ENCODE peak calls at places on chromosomes 6 and 20, in five cellular contexts. F, D, V, U and O are unnamed samples.
A peak's percentile ranks its signal among the peaks of the same experiment; 100 is the strongest.

GRCh38 chr6:9745476-9745875 is 669.4 kb downstream of the TFAP2A start:
- DNase-seq in F (no peak), D (no peak), V (no peak), U (no peak), O (no peak)

GRCh38 chr20:44532248-44532980 is 10.5 kb upstream of the SERINC3 start:
- DNase-seq in F (no peak), D (no peak), V (no peak), U (no peak), O (peak; percentile 25)

GRCh38 chr6:126176266-126176665 is 163.6 kb upstream of the CENPW start:
- DNase-seq in F (no peak), D (peak; percentile 50), V (no peak), U (no peak), O (peak; percentile 46)

GRCh38 chr6:170203212-170203611 is 87.7 kb downstream of the DLL1 start:
- DNase-seq in F (no peak), D (no peak), V (no peak), U (no peak), O (no peak)

GRCh38 chr6:143559101-143559500 is 47.6 kb upstream of the FUCA2 start:
- DNase-seq in F (no peak), D (no peak), V (no peak), U (no peak), O (no peak)

GRCh38 chr6:142381845-142382378 is 80.1 kb downstream of the ADGRG6 start:
- DNase-seq in F (no peak), D (no peak), V (no peak), U (no peak), O (no peak)

GRCh38 chr6:129489215-129489765 is 220.7 kb downstream of the ARHGAP18 start:
- DNase-seq in F (no peak), D (peak; percentile 9), V (peak; percentile 48), U (no peak), O (no peak)

GRCh38 chr6:131101911-131102680 is 33.2 kb upstream of the AKAP7 start:
- DNase-seq in F (no peak), D (no peak), V (no peak), U (no peak), O (peak; percentile 70)

GRCh38 chr6:9933674-9934073 is 481.2 kb downstream of the TFAP2A start:
- DNase-seq in F (no peak), D (no peak), V (no peak), U (no peak), O (peak; percentile 60)

GRCh38 chr6:52389626-52390360 is 27.8 kb downstream of the PAQR8 start:
- DNase-seq in F (peak; percentile 56), D (peak; percentile 15), V (peak; percentile 56), U (peak; percentile 59), O (peak; percentile 91)

GRCh38 chr20:52943185-52943841 is 28.8 kb upstream of the TSHZ2 start:
- DNase-seq in F (no peak), D (peak; percentile 88), V (no peak), U (no peak), O (peak; percentile 12)

GRCh38 chr6:1849686-1850580 is 240.2 kb downstream of the FOXC1 start:
- DNase-seq in F (no peak), D (no peak), V (no peak), U (no peak), O (no peak)

GRCh38 chr6:170433163-170434095 is 119.7 kb downstream of the PSMB1 start:
- DNase-seq in F (no peak), D (no peak), V (no peak), U (no peak), O (no peak)

GRCh38 chr6:96212076-96212475 is 196.3 kb downstream of the FUT9 start:
- DNase-seq in F (no peak), D (no peak), V (no peak), U (no peak), O (no peak)

GRCh38 chr20:16821211-16822089 is 73.3 kb downstream of the OTOR start:
- DNase-seq in F (no peak), D (peak; percentile 48), V (no peak), U (peak; percentile 49), O (peak; percentile 69)

GRCh38 chr6:122995930-122996796 is at the start of gene CLVS2:
- DNase-seq in F (peak; percentile 44), D (peak; percentile 20), V (no peak), U (no peak), O (no peak)

GRCh38 chr6:83609248-83609647 is 96.9 kb downstream of the PRSS35 start:
- DNase-seq in F (no peak), D (no peak), V (no peak), U (no peak), O (no peak)

GRCh38 chr6:157724960-157725741 is 97.9 kb upstream of the SNX9 start:
- DNase-seq in F (no peak), D (no peak), V (no peak), U (no peak), O (no peak)

GRCh38 chr6:16137451-16137801 is 8.5 kb downstream of the MYLIP start:
- DNase-seq in F (no peak), D (no peak), V (no peak), U (no peak), O (no peak)

GRCh38 chr20:9068232-9068781 is 580 bp upstream of the PLCB4 start:
- DNase-seq in F (peak; percentile 56), D (no peak), V (no peak), U (no peak), O (peak; percentile 69)

GRCh38 chr6:20909621-20910020 is 375.4 kb downstream of the CDKAL1 start:
- DNase-seq in F (no peak), D (no peak), V (no peak), U (no peak), O (no peak)

GRCh38 chr6:54873589-54873988 is 27.0 kb downstream of the FAM83B start:
- DNase-seq in F (no peak), D (no peak), V (no peak), U (no peak), O (peak; percentile 17)

GRCh38 chr20:52410746-52411317 is 219.3 kb upstream of the ZFP64 start:
- DNase-seq in F (no peak), D (no peak), V (no peak), U (no peak), O (no peak)

GRCh38 chr6:1244941-1245340 is 67.0 kb upstream of the FOXQ1 start:
- DNase-seq in F (no peak), D (no peak), V (no peak), U (no peak), O (no peak)

GRCh38 chr6:112971651-112972050 is 624.5 kb downstream of the RFPL4B start:
- DNase-seq in F (no peak), D (no peak), V (no peak), U (no peak), O (no peak)

GRCh38 chr20:33908351-33908750 is 85.4 kb upstream of the RALY start:
- DNase-seq in F (no peak), D (no peak), V (no peak), U (no peak), O (no peak)

GRCh38 chr20:48786916-48787676 is 40.7 kb downstream of the PREX1 start:
- DNase-seq in F (no peak), D (no peak), V (no peak), U (no peak), O (no peak)

GRCh38 chr6:136766274-136766673 is 26.0 kb downstream of the MAP3K5 start:
- DNase-seq in F (no peak), D (no peak), V (no peak), U (no peak), O (no peak)
- H3K4me1 ChIP-seq in F (peaks cover 26% of the 10 kb centered on the region), D (peaks cover 10% of the 10 kb centered on the region), V (peaks cover 18% of the 10 kb centered on the region), U (peaks cover 61% of the 10 kb centered on the region), O (no peaks in the 10 kb centered on the region)

GRCh38 chr6:159074120-159074684 is 29.4 kb upstream of the TAGAP start:
- DNase-seq in F (no peak), D (peak; percentile 58), V (no peak), U (no peak), O (peak; percentile 6)
- H3K4me3 ChIP-seq in F (no peak overlapping the region), D (no peak overlapping the region), V (no peak overlapping the region), U (no peak overlapping the region), O (no peak overlapping the region)

GRCh38 chr6:149746147-149746946 is at the start of gene NUP43:
- DNase-seq in F (peak; percentile 97), D (peak; percentile 96), V (peak; percentile 91), U (peak; percentile 96), O (peak; percentile 89)
- TF ChIP-seq CTCF in F (peak; percentile 64), D (peak; percentile 28), V (peak; percentile 92), U (peak; percentile 66), O (peak; percentile 42)

GRCh38 chr6:166553563-166554271 is 32.8 kb downstream of the RAMACL start:
- DNase-seq in F (peak; percentile 73), D (peak; percentile 83), V (no peak), U (no peak), O (peak; percentile 69)
- H3K4me1 ChIP-seq in F (peaks cover 39% of the 10 kb centered on the region), D (peaks cover 18% of the 10 kb centered on the region), V (no peaks in the 10 kb centered on the region), U (peaks cover 45% of the 10 kb centered on the region), O (peaks cover 43% of the 10 kb centered on the region)

GRCh38 chr20:62141043-62141396 is 2.2 kb downstream of the PSMA7 start:
- DNase-seq in F (no peak), D (no peak), V (no peak), U (no peak), O (no peak)
- H3K4me3 ChIP-seq in F (peak overlapping the region; percentile 81), D (no peak overlapping the region), V (no peak overlapping the region), U (peak overlapping the region; percentile 87), O (peak overlapping the region; percentile 85)